ENCODE peak calls at places on chromosomes 1 and 21, in nine cellular contexts. T is colonic mucosa, M is testis, V is neural crest cell, U is esophagus squamous epithelium, Y is ascending aorta, O is MM.1S, P is progenitor cell of endocrine pancreas, Z is psoas muscle. S is an unnamed sample.

GRCh38 chr1:113073457-113073950 is 506 bp downstream of the LRIG2 start:
- DNase-seq in T (peak; percentile 61), M (peak; percentile 70), V (no peak), U (no peak), Y (peak; percentile 10), O (peak; percentile 12), P (peak; percentile 66), Z (no peak), S (peak; percentile 13)

GRCh38 chr1:205229399-205229861 is 1.7 kb downstream of the TMCC2 start:
- DNase-seq in T (peak; percentile 60), M (peak; percentile 47), V (no peak), U (no peak), Y (no peak), O (peak; percentile 99), P (no peak), Z (peak; percentile 84), S (no peak)

GRCh38 chr1:151371340-151371739 is 1.2 kb downstream of the SELENBP1 start:
- DNase-seq in T (peak; percentile 82), M (peak; percentile 69), V (no peak), U (no peak), Y (no peak), O (no peak), P (no peak), Z (peak; percentile 81), S (peak; percentile 11)

GRCh38 chr1:212964102-212964501 is 13.8 kb downstream of the VASH2 start:
- DNase-seq in T (no peak), M (no peak), V (no peak), U (no peak), Y (no peak), O (no peak), P (no peak), Z (no peak), S (no peak)

GRCh38 chr1:110787328-110788071 is 85.4 kb upstream of the CD53 start:
- DNase-seq in T (no peak), M (no peak), V (no peak), U (no peak), Y (no peak), O (peak; percentile 85), P (no peak), Z (no peak), S (no peak)

GRCh38 chr1:208652300-208653160 is 408.3 kb upstream of the PLXNA2 start:
- DNase-seq in T (peak; percentile 50), M (peak; percentile 73), V (peak; percentile 52), U (no peak), Y (no peak), O (peak; percentile 84), P (peak; percentile 23), Z (no peak), S (peak; percentile 34)

GRCh38 chr1:183604048-183604808 is 14.0 kb upstream of the NCF2 start:
- DNase-seq in T (no peak), M (no peak), V (no peak), U (no peak), Y (no peak), O (no peak), P (no peak), Z (no peak), S (peak; percentile 73)

GRCh38 chr1:229229721-229230135 is 41.2 kb upstream of the RAB4A start:
- DNase-seq in T (peak; percentile 48), M (peak; percentile 91), V (no peak), U (no peak), Y (no peak), O (peak; percentile 35), P (no peak), Z (peak; percentile 81), S (no peak)

GRCh38 chr1:43066578-43066977 is 105.5 kb downstream of the EBNA1BP2 start:
- DNase-seq in T (no peak), M (no peak), V (no peak), U (no peak), Y (no peak), O (no peak), P (no peak), Z (no peak), S (no peak)

GRCh38 chr1:33365560-33365997 is 44.7 kb upstream of the A3GALT2 start:
- DNase-seq in T (no peak), M (peak; percentile 44), V (no peak), U (no peak), Y (no peak), O (no peak), P (no peak), Z (peak; percentile 82), S (no peak)

GRCh38 chr1:68751723-68752122 is 254.8 kb upstream of the DEPDC1 start:
- DNase-seq in T (no peak), M (no peak), V (no peak), U (no peak), Y (no peak), O (no peak), P (no peak), Z (no peak), S (no peak)

GRCh38 chr1:7847599-7847998 is 5.3 kb downstream of the UTS2 start:
- DNase-seq in T (no peak), M (no peak), V (no peak), U (no peak), Y (no peak), O (no peak), P (no peak), Z (no peak), S (peak; percentile 65)

GRCh38 chr1:57506941-57507340 is 83.1 kb upstream of the DAB1 start:
- DNase-seq in T (no peak), M (no peak), V (no peak), U (no peak), Y (no peak), O (no peak), P (no peak), Z (no peak), S (no peak)

GRCh38 chr1:220733090-220733569 is 15.0 kb upstream of the MTARC2 start:
- DNase-seq in T (peak; percentile 92), M (peak; percentile 72), V (peak; percentile 88), U (peak; percentile 13), Y (no peak), O (peak; percentile 82), P (peak; percentile 69), Z (peak; percentile 86), S (peak; percentile 85)

GRCh38 chr1:171655215-171656116 is 3.0 kb upstream of the MYOC start:
- DNase-seq in T (peak; percentile 70), M (peak; percentile 88), V (peak; percentile 70), U (no peak), Y (no peak), O (peak; percentile 50), P (no peak), Z (peak; percentile 90), S (no peak)

GRCh38 chr21:45983981-45984551 is 2.5 kb downstream of the COL6A1 start:
- DNase-seq in T (no peak), M (no peak), V (no peak), U (no peak), Y (no peak), O (no peak), P (no peak), Z (peak; percentile 85), S (no peak)

GRCh38 chr1:34845131-34845901 is 14.2 kb downstream of the SMIM12 start:
- DNase-seq in T (no peak), M (no peak), V (no peak), U (no peak), Y (no peak), O (no peak), P (no peak), Z (no peak), S (no peak)
- TF ChIP-seq CTCF in T (no peak), M (no peak), V (no peak), U (no peak), Y (no peak), O (no peak), P (no peak), Z (no peak), S (no peak)

GRCh38 chr1:203140743-203141520 is 13.4 kb downstream of the ADORA1 start:
- DNase-seq in T (no peak), M (no peak), V (no peak), U (no peak), Y (no peak), O (no peak), P (no peak), Z (no peak), S (no peak)

GRCh38 chr1:203137324-203137723 is 9.8 kb downstream of the ADORA1 start:
- DNase-seq in T (no peak), M (no peak), V (no peak), U (no peak), Y (no peak), O (no peak), P (no peak), Z (no peak), S (no peak)

GRCh38 chr1:203142684-203143408 is 15.3 kb downstream of the ADORA1 start:
- DNase-seq in T (no peak), M (no peak), V (no peak), U (no peak), Y (no peak), O (no peak), P (no peak), Z (no peak), S (no peak)

GRCh38 chr1:203142124-203142523 is 14.6 kb downstream of the ADORA1 start:
- DNase-seq in T (no peak), M (no peak), V (no peak), U (no peak), Y (no peak), O (no peak), P (no peak), Z (no peak), S (no peak)

GRCh38 chr1:203140076-203140475 is 12.6 kb downstream of the ADORA1 start:
- DNase-seq in T (no peak), M (no peak), V (no peak), U (no peak), Y (no peak), O (no peak), P (no peak), Z (no peak), S (no peak)
- TF ChIP-seq CTCF in T (no peak), M (no peak), V (no peak), U (no peak), Y (no peak), O (no peak), P (no peak), Z (no peak), S (no peak)

DNA sequence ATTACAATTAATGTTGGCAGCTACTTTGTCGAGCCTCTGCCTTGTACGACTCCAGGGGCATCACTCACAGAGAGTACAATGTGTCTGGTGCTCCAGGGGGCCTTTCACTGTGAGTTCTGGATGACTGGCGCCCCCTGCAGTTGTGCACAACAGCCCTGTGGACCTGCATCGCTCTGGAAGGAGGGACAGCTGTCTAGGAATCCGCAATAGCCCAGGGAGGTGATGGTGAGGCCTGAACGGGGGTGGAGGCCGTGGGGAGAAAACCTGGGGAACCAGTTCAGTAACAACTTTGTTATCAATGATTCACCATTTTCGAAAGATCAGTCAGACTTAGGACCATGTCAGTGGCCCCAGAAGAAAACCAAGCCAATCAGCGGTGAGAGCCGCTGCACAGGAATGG is 189.1 kb downstream of the KAZN start:
- DNase-seq in T (no peak), M (no peak), V (no peak), U (no peak), Y (no peak), O (no peak), P (peak; percentile 30), Z (no peak), S (no peak)
- TF ChIP-seq CTCF in T (no peak), M (no peak), V (peak; percentile 48), U (no peak), Y (no peak), O (no peak), P (peak; percentile 52), Z (no peak), S (no peak)

DNA sequence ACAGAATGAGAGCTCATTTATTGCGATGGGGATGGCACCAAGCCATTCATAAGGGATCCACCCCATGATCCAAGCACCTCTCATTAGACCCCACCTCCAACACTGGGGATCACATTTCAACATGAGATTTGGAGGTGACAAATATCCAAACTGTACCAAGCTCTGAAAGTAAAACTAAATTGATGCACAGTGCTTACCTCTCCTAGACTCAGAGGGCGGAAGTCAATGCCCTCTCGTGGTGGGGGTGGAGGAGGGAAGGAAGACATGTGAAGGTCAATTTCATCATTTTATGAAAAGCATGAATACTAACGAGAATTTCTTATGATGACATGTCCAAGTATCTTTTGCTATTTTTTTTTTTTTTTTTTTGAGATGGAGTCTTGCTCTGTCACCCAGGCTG is 120.0 kb downstream of the PGBD5 start:
- DNase-seq in T (no peak), M (no peak), V (no peak), U (no peak), Y (no peak), O (peak; percentile 48), P (no peak), Z (peak; percentile 3), S (no peak)
- TF ChIP-seq CTCF in T (no peak), M (no peak), V (no peak), U (no peak), Y (no peak), O (peak; percentile 14), P (no peak), Z (no peak), S (no peak)